ENCODE peak calls at places on chromosomes 13 and 19, in four cellular contexts. One of them, this sample, is unnamed.

GRCh38 chr19:2327773-2328400 is 499 bp downstream of the LSM7 start:
- DNase-seq in K562: peak
- DNase-seq in GM12892: peak
- DNase-seq in HepG2: peak
- DNase-seq in this sample: peak

GRCh38 chr13:32153056-32153455 is 121.5 kb downstream of the FRY start:
- DNase-seq in K562: no peak
- DNase-seq in GM12892: no peak
- DNase-seq in HepG2: no peak
- DNase-seq in this sample: no peak

GRCh38 chr13:29858231-29858630 is 7.8 kb upstream of the UBL3 start:
- DNase-seq in K562: no peak
- DNase-seq in GM12892: no peak
- DNase-seq in HepG2: no peak
- DNase-seq in this sample: no peak

GRCh38 chr13:75195479-75196111 is 286.4 kb downstream of the TBC1D4 start:
- DNase-seq in K562: no peak
- DNase-seq in GM12892: no peak
- DNase-seq in HepG2: no peak
- DNase-seq in this sample: no peak

GRCh38 chr13:36571444-36571843 is 102.4 kb upstream of the SERTM1 start:
- DNase-seq in K562: no peak
- DNase-seq in GM12892: no peak
- DNase-seq in HepG2: no peak
- DNase-seq in this sample: no peak

GRCh38 chr19:18932216-18932841 is 8.7 kb downstream of the HOMER3 start:
- DNase-seq in K562: peak
- DNase-seq in GM12892: peak
- DNase-seq in HepG2: no peak
- DNase-seq in this sample: peak

GRCh38 chr19:40232949-40233810 is 6.7 kb upstream of the CCNP start:
- DNase-seq in K562: no peak
- DNase-seq in GM12892: no peak
- DNase-seq in HepG2: no peak
- DNase-seq in this sample: no peak

GRCh38 chr19:58328999-58329398 is 2.2 kb downstream of the ZSCAN22 start:
- DNase-seq in K562: peak
- DNase-seq in GM12892: no peak
- DNase-seq in HepG2: no peak
- DNase-seq in this sample: peak

GRCh38 chr13:41995946-41996345 is 35.0 kb upstream of the VWA8 start:
- DNase-seq in K562: peak
- DNase-seq in GM12892: no peak
- DNase-seq in HepG2: peak
- DNase-seq in this sample: no peak

GRCh38 chr19:18046066-18046718 is 38.2 kb downstream of the ARRDC2 start:
- DNase-seq in K562: peak
- DNase-seq in GM12892: no peak
- DNase-seq in HepG2: peak
- DNase-seq in this sample: no peak

GRCh38 chr19:35457173-35457572 is 9.1 kb downstream of the FFAR2 start:
- DNase-seq in K562: no peak
- DNase-seq in GM12892: no peak
- DNase-seq in HepG2: no peak
- DNase-seq in this sample: no peak

GRCh38 chr13:97275265-97275664 is 53.1 kb downstream of the MBNL2 start:
- DNase-seq in K562: no peak
- DNase-seq in GM12892: no peak
- DNase-seq in HepG2: peak
- DNase-seq in this sample: no peak

GRCh38 chr19:16849168-16849567 is 20.0 kb downstream of the SIN3B start:
- DNase-seq in K562: no peak
- DNase-seq in GM12892: no peak
- DNase-seq in HepG2: no peak
- DNase-seq in this sample: no peak

GRCh38 chr13:74037762-74038161 is 96.4 kb downstream of the KLF12 start:
- DNase-seq in K562: no peak
- DNase-seq in GM12892: no peak
- DNase-seq in HepG2: no peak
- DNase-seq in this sample: no peak

GRCh38 chr19:2732157-2732725 is 7.6 kb downstream of the SLC39A3 start:
- DNase-seq in K562: no peak
- DNase-seq in GM12892: no peak
- DNase-seq in HepG2: no peak
- DNase-seq in this sample: no peak

GRCh38 chr19:1046836-1047695 is 7.2 kb downstream of the ABCA7 start:
- DNase-seq in K562: no peak
- DNase-seq in GM12892: no peak
- DNase-seq in HepG2: no peak
- DNase-seq in this sample: no peak

GRCh38 chr19:16325161-16325527 is 518 bp downstream of the KLF2 start:
- DNase-seq in K562: peak
- DNase-seq in GM12892: no peak
- DNase-seq in HepG2: no peak
- DNase-seq in this sample: peak

GRCh38 chr19:5130371-5131030 is 161.6 kb downstream of the KDM4B start:
- DNase-seq in K562: no peak
- DNase-seq in GM12892: peak
- DNase-seq in HepG2: no peak
- DNase-seq in this sample: no peak

GRCh38 chr13:45410466-45410865 is 7.7 kb downstream of the SLC25A30 start:
- DNase-seq in K562: no peak
- DNase-seq in GM12892: no peak
- DNase-seq in HepG2: no peak
- DNase-seq in this sample: no peak

GRCh38 chr13:41780736-41781708 is 179.9 kb downstream of the VWA8 start:
- DNase-seq in K562: no peak
- DNase-seq in GM12892: no peak
- DNase-seq in HepG2: no peak
- DNase-seq in this sample: no peak

GRCh38 chr19:10417598-10418280 is 2.6 kb upstream of the PDE4A start:
- DNase-seq in K562: peak
- DNase-seq in GM12892: no peak
- DNase-seq in HepG2: no peak
- DNase-seq in this sample: peak

GRCh38 chr19:10419200-10419645 is 1.1 kb upstream of the PDE4A start:
- DNase-seq in K562: peak
- DNase-seq in GM12892: no peak
- DNase-seq in HepG2: no peak
- DNase-seq in this sample: peak

GRCh38 chr19:10418281-10419199 is 1.8 kb upstream of the PDE4A start:
- DNase-seq in K562: peak
- DNase-seq in GM12892: no peak
- DNase-seq in HepG2: no peak
- DNase-seq in this sample: peak

GRCh38 chr19:10416083-10416379 is 4.3 kb upstream of the PDE4A start:
- DNase-seq in K562: no peak
- DNase-seq in GM12892: no peak
- DNase-seq in HepG2: no peak
- DNase-seq in this sample: no peak

DNA sequence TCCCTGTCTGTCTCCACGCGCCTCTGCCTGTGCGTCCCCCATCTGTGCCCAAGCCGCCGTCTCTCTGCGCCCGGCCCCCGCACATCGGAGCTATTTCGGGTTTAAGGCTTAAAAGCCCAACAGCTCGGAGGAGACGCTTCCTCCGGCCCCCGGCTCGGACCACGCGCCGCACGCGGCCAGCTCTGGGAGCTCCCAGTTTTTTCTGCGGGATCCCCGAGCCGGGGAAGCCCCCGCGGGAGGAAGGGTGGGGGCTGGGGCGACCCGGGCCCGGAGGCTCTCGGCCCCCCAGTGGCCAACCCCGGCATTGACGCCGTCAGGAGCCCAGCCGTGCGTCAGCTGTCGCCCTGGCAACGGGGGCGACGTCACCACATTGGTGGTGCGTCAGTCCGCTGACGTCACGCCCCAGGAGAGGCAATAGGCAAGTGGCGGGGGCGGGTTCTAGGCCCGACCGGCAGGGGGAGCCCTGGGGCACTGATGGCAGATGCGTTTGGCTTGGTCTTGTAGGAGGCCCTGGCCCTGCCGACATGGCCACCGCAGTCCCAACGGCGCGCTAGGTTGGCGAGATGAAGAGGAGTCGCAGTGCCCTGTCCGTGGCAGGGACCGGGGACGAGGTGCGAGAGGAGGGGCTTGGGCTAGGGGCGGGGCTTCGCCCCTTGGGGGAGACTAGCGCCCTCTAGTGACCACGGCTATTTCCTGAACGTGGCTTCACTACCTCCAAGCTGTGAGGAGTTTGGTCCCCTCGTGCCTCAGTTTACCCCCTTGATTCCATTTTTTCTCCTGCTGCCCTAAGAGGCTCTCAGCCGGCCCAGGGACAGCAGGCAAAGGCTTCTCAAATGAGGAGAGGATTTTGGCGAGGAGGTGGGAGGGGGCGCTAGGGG is 3.7 kb upstream of the PDE4A start:
- DNase-seq in K562: peak
- DNase-seq in GM12892: peak
- DNase-seq in HepG2: peak
- DNase-seq in this sample: peak
- TF ChIP-seq POLR2AphosphoS5 in K562: no peak
- TF ChIP-seq POLR2AphosphoS5 in GM12892: no peak
- TF ChIP-seq POLR2AphosphoS5 in HepG2: no peak
- TF ChIP-seq POLR2AphosphoS5 in this sample: no peak

GRCh38 chr13:110565296-110565695 is 3.8 kb upstream of the RAB20 start:
- DNase-seq in K562: no peak
- DNase-seq in GM12892: no peak
- DNase-seq in HepG2: no peak
- DNase-seq in this sample: no peak
- TF ChIP-seq POLR2AphosphoS5 in K562: no peak
- TF ChIP-seq POLR2AphosphoS5 in GM12892: no peak
- TF ChIP-seq POLR2AphosphoS5 in HepG2: no peak
- TF ChIP-seq POLR2AphosphoS5 in this sample: no peak

DNA sequence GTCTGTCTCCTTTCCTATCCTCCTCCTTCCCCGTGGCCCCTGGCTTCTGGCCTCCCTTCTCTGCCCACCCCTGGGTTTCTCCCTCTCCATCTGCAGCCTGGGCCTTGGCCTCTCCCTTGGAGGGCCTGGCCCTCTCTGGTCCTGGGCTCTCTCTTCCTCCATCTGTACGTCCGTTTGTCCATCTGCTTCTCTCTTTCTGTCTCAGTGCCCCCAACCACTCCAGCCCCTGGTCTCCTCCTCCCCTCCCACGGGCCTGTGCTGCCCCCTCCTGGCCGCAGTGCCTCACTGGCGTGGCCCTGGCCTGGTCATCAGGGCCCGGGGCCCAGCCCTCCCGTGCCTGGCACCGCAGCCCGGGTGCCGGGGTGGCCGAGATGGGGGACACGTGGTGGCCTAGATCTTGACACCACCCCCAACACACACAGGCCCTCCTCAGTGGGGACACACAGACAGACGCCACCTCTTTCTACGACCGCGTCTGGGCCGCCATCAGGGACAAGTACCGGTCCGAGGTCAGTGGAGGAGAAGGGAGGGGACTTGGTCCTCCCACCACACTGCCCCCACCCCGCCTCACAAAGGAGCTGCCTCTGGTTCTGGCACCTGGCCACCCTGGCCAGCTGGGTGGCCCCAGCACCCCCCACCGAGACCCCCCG is 11.3 kb downstream of the PRKCSH start:
- DNase-seq in K562: peak
- DNase-seq in GM12892: peak
- DNase-seq in HepG2: no peak
- DNase-seq in this sample: peak
- TF ChIP-seq POLR2AphosphoS5 in K562: no peak
- TF ChIP-seq POLR2AphosphoS5 in GM12892: no peak
- TF ChIP-seq POLR2AphosphoS5 in HepG2: no peak
- TF ChIP-seq POLR2AphosphoS5 in this sample: no peak

GRCh38 chr19:41877490-41877876 is 404 bp downstream of the CD79A start:
- DNase-seq in K562: no peak
- DNase-seq in GM12892: no peak
- DNase-seq in HepG2: no peak
- DNase-seq in this sample: no peak
- TF ChIP-seq POLR2AphosphoS5 in K562: no peak
- TF ChIP-seq POLR2AphosphoS5 in GM12892: peak
- TF ChIP-seq POLR2AphosphoS5 in HepG2: no peak
- TF ChIP-seq POLR2AphosphoS5 in this sample: no peak

This sample was measured in SK-N-SH.